ENCODE peak calls at places on chromosomes 1 and 21, in eight cellular contexts. One of them, this sample, is unnamed.

GRCh38 chr1:235399661-235400060 is 32.4 kb downstream of the TBCE start:
- DNase-seq in stomach: no peak
- DNase-seq in colonic mucosa: no peak
- DNase-seq in nephron progenitor cell: no peak
- DNase-seq in MM.1S: no peak
- DNase-seq in WTC11: no peak
- DNase-seq in AG09309: no peak
- DNase-seq in kidney epithelial cell: no peak
- DNase-seq in this sample: no peak

GRCh38 chr1:245091171-245091621 is 63.6 kb upstream of the KIF26B start:
- DNase-seq in MM.1S: no peak
- DNase-seq in nephron progenitor cell: no peak
- DNase-seq in stomach: no peak
- DNase-seq in WTC11: no peak
- DNase-seq in AG09309: no peak
- DNase-seq in kidney epithelial cell: no peak
- DNase-seq in colonic mucosa: no peak
- DNase-seq in this sample: no peak

GRCh38 chr21:40151611-40152010 is 284.4 kb downstream of the PCP4 start:
- DNase-seq in nephron progenitor cell: no peak
- DNase-seq in MM.1S: no peak
- DNase-seq in WTC11: no peak
- DNase-seq in kidney epithelial cell: no peak
- DNase-seq in stomach: no peak
- DNase-seq in AG09309: no peak
- DNase-seq in colonic mucosa: no peak
- DNase-seq in this sample: no peak

GRCh38 chr1:62417351-62417999 is 19.4 kb upstream of the USP1 start:
- DNase-seq in stomach: no peak
- DNase-seq in kidney epithelial cell: no peak
- DNase-seq in colonic mucosa: no peak
- DNase-seq in WTC11: no peak
- DNase-seq in MM.1S: no peak
- DNase-seq in nephron progenitor cell: no peak
- DNase-seq in AG09309: no peak
- DNase-seq in this sample: no peak

GRCh38 chr1:7641587-7642417 is 129.3 kb upstream of the VAMP3 start:
- DNase-seq in colonic mucosa: no peak
- DNase-seq in nephron progenitor cell: peak
- DNase-seq in stomach: no peak
- DNase-seq in WTC11: no peak
- DNase-seq in kidney epithelial cell: no peak
- DNase-seq in MM.1S: no peak
- DNase-seq in AG09309: no peak
- DNase-seq in this sample: no peak

GRCh38 chr1:62076286-62076685 is 118.4 kb upstream of the L1TD1 start:
- DNase-seq in WTC11: no peak
- DNase-seq in stomach: no peak
- DNase-seq in nephron progenitor cell: no peak
- DNase-seq in MM.1S: no peak
- DNase-seq in kidney epithelial cell: peak
- DNase-seq in colonic mucosa: no peak
- DNase-seq in AG09309: no peak
- DNase-seq in this sample: no peak

GRCh38 chr1:67144696-67145095 is 9.9 kb upstream of the C1orf141 start:
- DNase-seq in kidney epithelial cell: no peak
- DNase-seq in MM.1S: no peak
- DNase-seq in colonic mucosa: no peak
- DNase-seq in WTC11: no peak
- DNase-seq in stomach: no peak
- DNase-seq in nephron progenitor cell: no peak
- DNase-seq in AG09309: no peak
- DNase-seq in this sample: no peak

GRCh38 chr21:43211085-43212071 is 42.6 kb downstream of the CRYAA start:
- DNase-seq in AG09309: no peak
- DNase-seq in colonic mucosa: peak
- DNase-seq in WTC11: peak
- DNase-seq in stomach: peak
- DNase-seq in kidney epithelial cell: no peak
- DNase-seq in nephron progenitor cell: peak
- DNase-seq in MM.1S: no peak
- DNase-seq in this sample: no peak

GRCh38 chr1:48697066-48697707 is 79.5 kb downstream of the BEND5 start:
- DNase-seq in nephron progenitor cell: peak
- DNase-seq in AG09309: no peak
- DNase-seq in kidney epithelial cell: no peak
- DNase-seq in stomach: peak
- DNase-seq in MM.1S: peak
- DNase-seq in WTC11: peak
- DNase-seq in colonic mucosa: peak
- DNase-seq in this sample: peak

GRCh38 chr1:234838182-234838581 is 228.2 kb upstream of the IRF2BP2 start:
- DNase-seq in colonic mucosa: no peak
- DNase-seq in kidney epithelial cell: no peak
- DNase-seq in WTC11: no peak
- DNase-seq in stomach: no peak
- DNase-seq in nephron progenitor cell: no peak
- DNase-seq in MM.1S: no peak
- DNase-seq in AG09309: no peak
- DNase-seq in this sample: no peak

GRCh38 chr1:4308826-4309225 is 345.6 kb upstream of the AJAP1 start:
- DNase-seq in MM.1S: no peak
- DNase-seq in AG09309: no peak
- DNase-seq in nephron progenitor cell: no peak
- DNase-seq in WTC11: no peak
- DNase-seq in colonic mucosa: no peak
- DNase-seq in stomach: no peak
- DNase-seq in kidney epithelial cell: no peak
- DNase-seq in this sample: no peak

GRCh38 chr1:230173176-230173575 is 106.1 kb downstream of the GALNT2 start:
- DNase-seq in kidney epithelial cell: no peak
- DNase-seq in MM.1S: no peak
- DNase-seq in nephron progenitor cell: no peak
- DNase-seq in colonic mucosa: no peak
- DNase-seq in WTC11: no peak
- DNase-seq in stomach: peak
- DNase-seq in AG09309: no peak
- DNase-seq in this sample: no peak

GRCh38 chr1:232029297-232029696 is 402.7 kb downstream of the DISC1 start:
- DNase-seq in MM.1S: no peak
- DNase-seq in kidney epithelial cell: no peak
- DNase-seq in WTC11: no peak
- DNase-seq in stomach: no peak
- DNase-seq in colonic mucosa: no peak
- DNase-seq in AG09309: no peak
- DNase-seq in nephron progenitor cell: no peak
- DNase-seq in this sample: no peak

GRCh38 chr1:59511476-59512465 is 214.9 kb downstream of the FGGY start:
- DNase-seq in WTC11: no peak
- DNase-seq in AG09309: no peak
- DNase-seq in kidney epithelial cell: no peak
- DNase-seq in MM.1S: no peak
- DNase-seq in colonic mucosa: no peak
- DNase-seq in stomach: no peak
- DNase-seq in nephron progenitor cell: no peak
- DNase-seq in this sample: no peak

GRCh38 chr1:184020328-184020727 is 17.2 kb downstream of the COLGALT2 start:
- DNase-seq in nephron progenitor cell: no peak
- DNase-seq in kidney epithelial cell: no peak
- DNase-seq in MM.1S: no peak
- DNase-seq in stomach: no peak
- DNase-seq in WTC11: no peak
- DNase-seq in colonic mucosa: no peak
- DNase-seq in AG09309: no peak
- DNase-seq in this sample: no peak

GRCh38 chr21:16241500-16241963 is 511.8 kb downstream of the USP25 start:
- DNase-seq in nephron progenitor cell: no peak
- DNase-seq in AG09309: no peak
- DNase-seq in colonic mucosa: no peak
- DNase-seq in kidney epithelial cell: no peak
- DNase-seq in MM.1S: no peak
- DNase-seq in stomach: no peak
- DNase-seq in WTC11: peak
- DNase-seq in this sample: no peak

GRCh38 chr1:206631085-206631509 is 4.2 kb upstream of the DYRK3 start:
- DNase-seq in MM.1S: peak
- DNase-seq in colonic mucosa: peak
- DNase-seq in WTC11: peak
- DNase-seq in stomach: peak
- DNase-seq in nephron progenitor cell: peak
- DNase-seq in kidney epithelial cell: peak
- DNase-seq in AG09309: peak
- DNase-seq in this sample: peak
- TF ChIP-seq CTCF in MM.1S: peak
- TF ChIP-seq CTCF in colonic mucosa: no peak
- TF ChIP-seq CTCF in WTC11: peak
- TF ChIP-seq CTCF in stomach: no peak
- TF ChIP-seq CTCF in nephron progenitor cell: no peak
- TF ChIP-seq CTCF in kidney epithelial cell: peak
- TF ChIP-seq CTCF in AG09309: peak
- TF ChIP-seq CTCF in this sample: peak

DNA sequence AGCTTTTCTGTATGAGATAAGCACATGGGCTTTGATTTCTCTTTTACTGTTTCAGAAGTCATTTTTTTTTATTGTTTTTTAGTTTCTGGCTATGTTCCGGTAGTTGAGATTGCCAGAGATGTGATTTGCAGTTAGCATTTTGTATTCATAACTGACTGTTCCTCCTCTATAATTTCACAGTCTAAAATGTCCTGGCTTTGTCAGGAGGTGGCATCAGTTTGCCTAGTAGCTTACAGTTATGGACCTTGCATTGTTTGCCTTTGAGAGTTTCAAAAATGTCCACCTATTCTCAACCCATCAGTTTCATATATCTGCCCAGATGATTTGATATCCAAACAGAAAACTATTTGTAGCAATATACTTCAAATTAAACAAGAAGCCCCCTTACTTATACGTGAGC is 39.5 kb upstream of the ST6GALNAC3 start:
- DNase-seq in AG09309: no peak
- DNase-seq in kidney epithelial cell: no peak
- DNase-seq in WTC11: no peak
- DNase-seq in colonic mucosa: peak
- DNase-seq in nephron progenitor cell: no peak
- DNase-seq in stomach: no peak
- DNase-seq in MM.1S: no peak
- DNase-seq in this sample: no peak
- TF ChIP-seq CTCF in AG09309: no peak
- TF ChIP-seq CTCF in kidney epithelial cell: peak
- TF ChIP-seq CTCF in WTC11: no peak
- TF ChIP-seq CTCF in colonic mucosa: no peak
- TF ChIP-seq CTCF in nephron progenitor cell: no peak
- TF ChIP-seq CTCF in stomach: no peak
- TF ChIP-seq CTCF in MM.1S: peak
- TF ChIP-seq CTCF in this sample: no peak

GRCh38 chr1:40531381-40532061 is at the start of gene ZNF684:
- DNase-seq in WTC11: peak
- DNase-seq in kidney epithelial cell: peak
- DNase-seq in MM.1S: peak
- DNase-seq in stomach: peak
- DNase-seq in nephron progenitor cell: peak
- DNase-seq in colonic mucosa: peak
- DNase-seq in AG09309: peak
- DNase-seq in this sample: peak
- TF ChIP-seq CTCF in WTC11: no peak
- TF ChIP-seq CTCF in kidney epithelial cell: no peak
- TF ChIP-seq CTCF in MM.1S: no peak
- TF ChIP-seq CTCF in stomach: no peak
- TF ChIP-seq CTCF in nephron progenitor cell: no peak
- TF ChIP-seq CTCF in colonic mucosa: no peak
- TF ChIP-seq CTCF in AG09309: no peak
- TF ChIP-seq CTCF in this sample: no peak

GRCh38 chr21:41169258-41169576 is 1.3 kb downstream of the BACE2 start:
- DNase-seq in WTC11: no peak
- DNase-seq in MM.1S: no peak
- DNase-seq in nephron progenitor cell: no peak
- DNase-seq in colonic mucosa: no peak
- DNase-seq in stomach: no peak
- DNase-seq in AG09309: no peak
- DNase-seq in kidney epithelial cell: no peak
- DNase-seq in this sample: no peak

GRCh38 chr21:41169701-41170100 is 1.7 kb downstream of the BACE2 start:
- DNase-seq in colonic mucosa: no peak
- DNase-seq in nephron progenitor cell: no peak
- DNase-seq in stomach: no peak
- DNase-seq in AG09309: no peak
- DNase-seq in kidney epithelial cell: no peak
- DNase-seq in WTC11: no peak
- DNase-seq in MM.1S: no peak
- DNase-seq in this sample: no peak

GRCh38 chr21:41166947-41167346 is 1.0 kb upstream of the BACE2 start:
- DNase-seq in WTC11: no peak
- DNase-seq in MM.1S: no peak
- DNase-seq in colonic mucosa: peak
- DNase-seq in stomach: no peak
- DNase-seq in AG09309: no peak
- DNase-seq in kidney epithelial cell: no peak
- DNase-seq in nephron progenitor cell: peak
- DNase-seq in this sample: no peak

GRCh38 chr21:41168391-41169257 is 664 bp downstream of the BACE2 start:
- DNase-seq in MM.1S: peak
- DNase-seq in stomach: peak
- DNase-seq in WTC11: peak
- DNase-seq in AG09309: no peak
- DNase-seq in nephron progenitor cell: peak
- DNase-seq in kidney epithelial cell: peak
- DNase-seq in colonic mucosa: peak
- DNase-seq in this sample: no peak

DNA sequence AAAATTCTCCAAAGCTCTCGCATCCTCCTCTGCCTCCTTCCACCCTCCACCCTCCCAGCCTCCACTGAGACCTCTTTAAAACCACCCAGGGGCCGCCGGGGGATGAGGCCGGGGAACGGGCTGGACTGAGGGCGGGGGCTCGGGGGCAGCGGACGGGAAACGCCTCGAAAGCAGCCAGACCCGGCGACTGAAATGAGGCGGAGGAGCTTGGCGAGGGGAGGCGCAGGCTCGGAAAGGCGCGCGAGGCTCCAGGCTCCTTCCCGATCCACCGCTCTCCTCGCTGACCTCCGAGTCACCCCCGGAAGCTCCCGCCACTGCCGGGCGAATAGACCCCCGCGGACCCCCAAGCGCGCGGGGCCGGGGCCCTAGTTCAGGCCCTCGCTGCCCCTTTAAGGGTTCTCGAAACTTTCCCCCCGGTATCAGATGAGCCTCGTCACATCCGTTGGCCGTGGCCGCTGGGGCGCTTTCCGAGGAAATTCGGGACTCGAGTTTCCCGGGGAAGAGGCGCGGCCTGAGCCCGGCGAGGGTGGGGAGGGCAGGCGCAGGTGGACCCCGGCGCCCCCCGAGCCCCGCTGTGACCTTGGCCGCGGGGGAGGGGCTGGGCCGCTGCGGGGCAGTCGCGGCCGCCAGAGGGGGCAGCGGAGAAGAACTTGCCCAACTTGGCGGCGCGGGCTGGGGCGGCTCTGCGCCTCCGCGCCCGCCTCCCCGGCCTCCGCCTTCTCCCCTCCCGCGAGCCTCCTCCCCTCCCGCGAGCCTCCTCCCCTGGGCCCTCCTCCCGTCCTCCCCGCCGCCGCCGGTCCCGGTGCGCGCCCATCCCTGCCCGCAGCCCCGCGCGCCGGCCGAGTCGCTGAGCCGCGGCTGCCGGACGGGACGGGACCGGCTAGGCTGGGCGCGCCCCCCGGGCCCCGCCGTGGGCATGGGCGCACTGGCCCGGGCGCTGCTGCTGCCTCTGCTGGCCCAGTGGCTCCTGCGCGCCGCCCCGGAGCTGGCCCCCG is at the start of gene BACE2:
- DNase-seq in kidney epithelial cell: no peak
- DNase-seq in stomach: peak
- DNase-seq in MM.1S: peak
- DNase-seq in nephron progenitor cell: peak
- DNase-seq in WTC11: peak
- DNase-seq in AG09309: peak
- DNase-seq in colonic mucosa: peak
- DNase-seq in this sample: no peak
- TF ChIP-seq CTCF in kidney epithelial cell: peak
- TF ChIP-seq CTCF in stomach: no peak
- TF ChIP-seq CTCF in MM.1S: peak
- TF ChIP-seq CTCF in nephron progenitor cell: peak
- TF ChIP-seq CTCF in WTC11: no peak
- TF ChIP-seq CTCF in AG09309: peak
- TF ChIP-seq CTCF in colonic mucosa: peak
- TF ChIP-seq CTCF in this sample: peak

This sample was measured in GM12864.